ENCODE peak calls at places on chromosomes 13 and 19, in seven cellular contexts. S is OCI-LY7, Z is mesendoderm, B is thoracic aorta, P is MM.1S, G is adrenal gland, I is body of pancreas. V is an unnamed sample.

GRCh38 chr13:23922005-23922932 is 25.0 kb upstream of the C1QTNF9B start:
- DNase-seq in S (no peak), Z (peak; percentile 80), B (no peak), P (no peak), G (no peak), I (no peak), V (no peak)

GRCh38 chr19:8085606-8086464 is 33.3 kb downstream of the CCL25 start:
- DNase-seq in S (no peak), Z (peak; percentile 8), B (no peak), P (no peak), G (peak; percentile 4), I (no peak), V (no peak)

GRCh38 chr13:27432612-27433210 is 8.3 kb downstream of the GTF3A start:
- DNase-seq in S (no peak), Z (no peak), B (no peak), P (no peak), G (no peak), I (no peak), V (no peak)

GRCh38 chr13:98919566-98919965 is 58.3 kb downstream of the DOCK9 start:
- DNase-seq in S (peak; percentile 5), Z (peak; percentile 69), B (no peak), P (no peak), G (no peak), I (no peak), V (no peak)

GRCh38 chr13:51995677-51996551 is 15.3 kb downstream of the ATP7B start:
- DNase-seq in S (no peak), Z (peak; percentile 44), B (no peak), P (no peak), G (peak; percentile 7), I (peak; percentile 85), V (no peak)

GRCh38 chr13:99385940-99386339 is 78.7 kb upstream of the GPR183 start:
- DNase-seq in S (no peak), Z (no peak), B (no peak), P (no peak), G (no peak), I (no peak), V (no peak)

GRCh38 chr19:38734426-38735256 is 9.6 kb downstream of the CAPN12 start:
- DNase-seq in S (peak; percentile 66), Z (peak; percentile 50), B (no peak), P (peak; percentile 74), G (no peak), I (peak; percentile 35), V (peak; percentile 79)

GRCh38 chr13:21060063-21060826 is 1.1 kb downstream of the LATS2 start:
- DNase-seq in S (no peak), Z (peak; percentile 77), B (no peak), P (no peak), G (peak; percentile 70), I (peak; percentile 49), V (no peak)

GRCh38 chr19:34482380-34483250 is 1.1 kb downstream of the WTIP start:
- DNase-seq in S (no peak), Z (peak; percentile 52), B (no peak), P (no peak), G (no peak), I (no peak), V (no peak)

GRCh38 chr13:37656247-37656940 is 57.8 kb upstream of the POSTN start:
- DNase-seq in S (no peak), Z (peak; percentile 68), B (no peak), P (no peak), G (no peak), I (no peak), V (no peak)

GRCh38 chr13:114032121-114032799 is 58.4 kb upstream of the C13orf46 start:
- DNase-seq in S (no peak), Z (peak; percentile 72), B (no peak), P (no peak), G (no peak), I (peak; percentile 48), V (no peak)

GRCh38 chr19:28881616-28882015 is 331.3 kb downstream of the UQCRFS1 start:
- DNase-seq in S (no peak), Z (no peak), B (no peak), P (no peak), G (no peak), I (no peak), V (no peak)

GRCh38 chr13:35716186-35716585 is 239.7 kb upstream of the MAB21L1 start:
- DNase-seq in S (no peak), Z (peak; percentile 39), B (no peak), P (no peak), G (no peak), I (no peak), V (no peak)

GRCh38 chr13:113406321-113407102 is 42.6 kb upstream of the GRTP1 start:
- DNase-seq in S (no peak), Z (no peak), B (no peak), P (no peak), G (no peak), I (no peak), V (no peak)

GRCh38 chr13:63433546-63434150 is 2018.0 kb upstream of the PCDH20 start:
- DNase-seq in S (no peak), Z (no peak), B (no peak), P (no peak), G (no peak), I (no peak), V (no peak)

GRCh38 chr13:44989941-44990340 is 603 bp downstream of the GPALPP1 start:
- DNase-seq in S (peak; percentile 21), Z (peak; percentile 11), B (no peak), P (no peak), G (no peak), I (no peak), V (peak; percentile 45)

GRCh38 chr13:87123987-87124784 is 547.0 kb upstream of the SLITRK5 start:
- DNase-seq in S (no peak), Z (peak; percentile 94), B (no peak), P (no peak), G (no peak), I (no peak), V (no peak)

GRCh38 chr13:44352671-44353070 is 21.0 kb upstream of the SERP2 start:
- DNase-seq in S (no peak), Z (no peak), B (no peak), P (no peak), G (no peak), I (no peak), V (no peak)

GRCh38 chr13:47067296-47067695 is 170.4 kb upstream of the HTR2A start:
- DNase-seq in S (no peak), Z (no peak), B (no peak), P (no peak), G (no peak), I (no peak), V (no peak)

GRCh38 chr13:21033224-21033855 is 28.0 kb downstream of the LATS2 start:
- DNase-seq in S (no peak), Z (peak; percentile 22), B (no peak), P (no peak), G (peak; percentile 89), I (peak; percentile 78), V (no peak)

GRCh38 chr19:13095934-13096890 is 6.4 kb downstream of the LYL1 start:
- DNase-seq in S (peak; percentile 42), Z (peak; percentile 87), B (no peak), P (no peak), G (no peak), I (no peak), V (no peak)
- H3K4me1 ChIP-seq in S (peaks cover 68% of the 10 kb centered on the region), Z (peaks cover 10% of the 10 kb centered on the region), B (peaks cover 26% of the 10 kb centered on the region), P (peaks cover 26% of the 10 kb centered on the region), G (peaks cover 21% of the 10 kb centered on the region), I (peaks cover 19% of the 10 kb centered on the region), V (peaks cover 74% of the 10 kb centered on the region)

DNA sequence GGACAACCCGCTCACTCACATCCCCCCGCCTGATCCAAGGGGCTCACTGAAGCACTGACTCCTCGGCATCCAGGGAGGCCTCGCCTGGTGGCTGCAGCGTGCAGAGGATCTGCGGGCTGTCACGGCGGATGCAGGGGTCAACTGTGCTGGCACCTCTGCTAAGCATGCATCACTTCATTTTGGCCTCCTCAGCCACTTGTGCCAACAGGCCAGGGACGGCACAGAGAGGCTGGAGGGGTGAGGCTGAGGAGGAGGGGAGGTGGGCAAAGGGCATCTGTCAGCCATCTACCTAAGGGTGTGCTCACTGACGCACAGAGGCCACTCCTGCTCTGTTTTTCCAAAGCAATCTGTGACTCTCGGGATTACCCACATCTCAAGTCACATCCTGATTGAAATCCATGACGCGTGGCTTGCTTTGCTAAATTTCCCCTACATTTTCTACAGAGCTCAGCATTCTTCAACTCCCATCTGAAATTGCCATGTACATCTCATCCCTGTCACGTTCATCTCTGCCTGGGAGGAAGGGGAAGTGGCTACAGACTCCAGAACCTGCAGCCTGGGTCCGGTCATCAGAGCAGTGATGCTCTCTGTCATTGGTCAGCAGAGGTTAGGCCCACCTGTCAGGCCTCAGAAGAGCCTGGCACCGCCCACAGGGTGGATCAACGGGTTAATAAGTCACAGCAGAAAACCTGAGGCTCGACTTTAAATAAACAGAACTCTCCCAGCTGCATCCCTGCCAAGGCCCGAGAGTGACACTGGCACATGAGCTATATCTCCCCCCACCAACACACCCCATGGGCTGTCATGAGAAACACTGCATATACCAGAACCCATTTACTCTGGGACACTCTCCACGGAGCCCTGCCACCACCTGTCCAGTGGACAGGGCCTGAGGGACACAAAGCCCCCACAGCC is 17.6 kb downstream of the ELL start:
- DNase-seq in S (no peak), Z (no peak), B (no peak), P (no peak), G (no peak), I (peak; percentile 63), V (no peak)
- H3K4me3 ChIP-seq in S (no peak overlapping the region), Z (no peak overlapping the region), B (no peak overlapping the region), P (no peak overlapping the region), G (no peak overlapping the region), I (no peak overlapping the region), V (no peak overlapping the region)

DNA sequence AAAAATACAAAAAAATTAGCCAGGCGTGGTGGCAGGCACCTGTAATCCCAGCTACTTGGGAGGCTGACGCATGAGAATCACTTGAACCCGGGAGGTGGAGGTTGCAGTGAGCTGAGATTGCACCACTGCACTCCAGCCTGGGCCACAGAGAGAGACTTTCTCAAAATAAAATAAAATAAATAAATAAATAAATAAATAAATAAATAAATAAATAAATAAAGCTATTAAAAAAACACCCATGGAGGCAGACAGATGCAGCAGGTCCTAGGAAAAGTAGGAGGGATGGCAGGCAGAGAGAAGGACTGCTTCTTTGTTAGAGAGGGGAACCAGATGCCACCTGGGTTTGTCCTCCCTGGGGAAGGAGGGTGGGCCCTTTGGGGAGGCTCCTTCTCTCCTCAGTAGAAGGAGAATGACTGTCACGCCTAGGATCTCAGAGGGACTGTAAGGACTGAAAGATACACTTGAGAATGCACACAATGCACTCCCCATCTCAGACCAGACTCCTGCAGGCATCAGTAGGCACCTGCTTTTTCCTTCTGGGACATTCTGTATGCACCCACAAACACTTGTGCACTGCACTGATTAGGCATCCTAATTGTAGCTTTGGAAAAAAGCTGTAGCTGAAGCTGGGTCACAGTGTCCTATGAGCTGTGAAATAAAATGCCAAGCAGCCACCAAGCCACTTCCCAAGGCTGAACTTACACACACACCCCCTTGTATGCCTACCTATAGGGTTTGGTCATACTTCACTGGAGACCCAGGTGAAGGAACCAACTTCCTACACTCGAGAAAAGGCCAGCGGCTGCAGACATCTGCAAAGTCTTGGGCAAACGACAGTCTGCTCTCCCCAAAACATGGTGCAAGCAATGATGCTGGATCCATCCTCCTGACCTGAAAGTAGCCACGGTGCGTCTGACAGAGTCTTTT is 18.9 kb upstream of the SLC35E1 start:
- DNase-seq in S (peak; percentile 65), Z (no peak), B (no peak), P (no peak), G (no peak), I (no peak), V (no peak)
- H3K27ac ChIP-seq in S (peak overlapping the region; percentile 97), Z (no peak overlapping the region), B (no peak overlapping the region), P (no peak overlapping the region), G (no peak overlapping the region), I (no peak overlapping the region), V (no peak overlapping the region)

DNA sequence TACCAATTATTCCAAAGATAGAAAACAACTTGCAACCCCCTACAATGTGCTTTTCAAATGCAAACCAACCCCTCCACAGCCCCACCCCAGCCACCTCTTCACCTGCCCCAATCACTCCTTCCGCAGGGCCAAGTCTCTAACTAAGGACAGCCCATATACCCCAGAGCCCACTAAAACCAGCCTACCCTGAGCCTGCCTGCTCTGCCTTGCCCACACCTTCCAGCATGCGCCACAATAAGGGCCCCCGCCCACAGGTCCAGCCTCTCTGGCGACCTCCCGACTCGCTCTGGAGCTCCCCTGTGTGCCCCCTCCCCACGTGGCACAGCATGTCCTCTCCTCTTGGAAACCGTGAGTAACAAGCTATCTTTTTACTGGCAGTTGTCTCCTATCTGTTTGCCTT is 42.8 kb upstream of the MEDAG start:
- DNase-seq in S (no peak), Z (peak; percentile 53), B (no peak), P (no peak), G (no peak), I (no peak), V (no peak)
- H3K4me1 ChIP-seq in S (no peaks in the 10 kb centered on the region), Z (peaks cover 7% of the 10 kb centered on the region), B (peaks cover 15% of the 10 kb centered on the region), P (no peaks in the 10 kb centered on the region), G (peaks cover 35% of the 10 kb centered on the region), I (peaks cover 20% of the 10 kb centered on the region), V (no peaks in the 10 kb centered on the region)